ENCODE peak calls at places on chromosomes 6 and 20, in nine cellular contexts. S, I, V, X, W, C, T, M and B are unnamed samples.

GRCh38 chr6:10487668-10488327 is 33.4 kb upstream of the GCNT2 start:
- DNase-seq in S (no peak), I (no peak), V (no peak), X (no peak), W (no peak), C (no peak), T (no peak), M (no peak), B (no peak)

GRCh38 chr20:51487525-51488279 is 54.8 kb downstream of the NFATC2 start:
- DNase-seq in S (no peak), I (no peak), V (peak), X (no peak), W (peak), C (no peak), T (no peak), M (peak), B (no peak)

GRCh38 chr6:127406122-127406521 is 53.1 kb downstream of the KIAA0408 start:
- DNase-seq in S (no peak), I (no peak), V (no peak), X (no peak), W (no peak), C (no peak), T (no peak), M (no peak), B (no peak)

GRCh38 chr6:3325210-3325609 is 66.5 kb downstream of the PSMG4 start:
- DNase-seq in S (no peak), I (no peak), V (no peak), X (no peak), W (no peak), C (no peak), T (no peak), M (peak), B (no peak)

GRCh38 chr6:18330548-18331066 is 56.5 kb upstream of the RNF144B start:
- DNase-seq in S (no peak), I (no peak), V (no peak), X (no peak), W (no peak), C (no peak), T (no peak), M (no peak), B (no peak)

GRCh38 chr6:142258305-142258704 is 43.5 kb upstream of the ADGRG6 start:
- DNase-seq in S (no peak), I (no peak), V (no peak), X (no peak), W (no peak), C (no peak), T (no peak), M (no peak), B (no peak)

GRCh38 chr6:83615025-83615999 is 93.6 kb downstream of the SNAP91 start:
- DNase-seq in S (no peak), I (no peak), V (no peak), X (no peak), W (peak), C (no peak), T (no peak), M (no peak), B (no peak)

GRCh38 chr20:53712212-53712977 is 118.8 kb upstream of the ZNF217 start:
- DNase-seq in S (peak), I (no peak), V (no peak), X (no peak), W (no peak), C (no peak), T (no peak), M (no peak), B (no peak)

GRCh38 chr6:89604662-89605061 is 33.9 kb downstream of the LYRM2 start:
- DNase-seq in S (no peak), I (no peak), V (no peak), X (no peak), W (no peak), C (no peak), T (no peak), M (no peak), B (no peak)

GRCh38 chr20:20340443-20340842 is 27.5 kb upstream of the INSM1 start:
- DNase-seq in S (no peak), I (no peak), V (no peak), X (no peak), W (no peak), C (no peak), T (no peak), M (no peak), B (no peak)

GRCh38 chr20:45968081-45968671 is 3.8 kb downstream of the ZNF335 start:
- DNase-seq in S (peak), I (no peak), V (no peak), X (peak), W (no peak), C (no peak), T (peak), M (no peak), B (no peak)

GRCh38 chr6:4607026-4607704 is 169.0 kb upstream of the CDYL start:
- DNase-seq in S (no peak), I (no peak), V (peak), X (peak), W (no peak), C (no peak), T (no peak), M (peak), B (no peak)

GRCh38 chr20:46965477-46965876 is 70.8 kb downstream of the EYA2 start:
- DNase-seq in S (peak), I (no peak), V (no peak), X (no peak), W (no peak), C (no peak), T (no peak), M (no peak), B (no peak)

GRCh38 chr6:26311385-26312095 is 53.5 kb upstream of the BTN3A2 start:
- DNase-seq in S (no peak), I (peak), V (peak), X (no peak), W (no peak), C (no peak), T (no peak), M (peak), B (no peak)

GRCh38 chr20:22245139-22245538 is 339.2 kb downstream of the FOXA2 start:
- DNase-seq in S (no peak), I (no peak), V (no peak), X (no peak), W (no peak), C (no peak), T (no peak), M (no peak), B (no peak)
- H3K27ac ChIP-seq in S (no peak), I (no peak), V (no peak), X (no peak), W (no peak), C (no peak), T (no peak), M (no peak), B (no peak)

GRCh38 chr20:3818155-3819151 is 1.9 kb upstream of the AP5S1 start:
- DNase-seq in S (peak), I (no peak), V (peak), X (peak), W (peak), C (peak), T (peak), M (peak), B (no peak)
- TF ChIP-seq CTCF in S (peak), I (no peak), V (peak), X (peak), W (peak), C (peak), T (peak), M (peak), B (peak)

DNA sequence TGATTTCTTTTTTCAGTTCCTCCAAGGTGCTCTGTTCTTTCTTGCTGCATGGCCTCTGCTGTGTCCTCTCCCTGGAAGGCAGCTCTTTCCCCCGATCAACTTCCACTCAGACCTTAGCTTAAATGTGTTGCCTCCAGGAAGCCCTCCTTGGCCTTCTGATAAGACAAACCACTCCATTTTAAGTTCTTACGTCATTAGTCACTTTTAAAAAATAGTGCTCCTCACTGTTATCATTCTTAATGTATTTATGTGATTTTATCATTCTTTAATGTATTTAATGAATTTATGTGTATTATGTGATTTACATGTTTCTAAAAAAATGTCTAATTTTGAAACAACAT is 12.2 kb upstream of the MANBAL start:
- DNase-seq in S (no peak), I (no peak), V (no peak), X (no peak), W (no peak), C (no peak), T (no peak), M (no peak), B (no peak)
- H3K27ac ChIP-seq in S (peak), I (no peak), V (no peak), X (peak), W (peak), C (no peak), T (no peak), M (peak), B (no peak)

GRCh38 chr20:60264024-60264709 is 305.9 kb downstream of the CDH26 start:
- DNase-seq in S (no peak), I (no peak), V (no peak), X (no peak), W (no peak), C (no peak), T (no peak), M (no peak), B (no peak)

GRCh38 chr20:60266184-60266823 is 308.1 kb downstream of the CDH26 start:
- DNase-seq in S (no peak), I (no peak), V (no peak), X (no peak), W (no peak), C (no peak), T (no peak), M (no peak), B (no peak)

GRCh38 chr20:60258255-60258863 is 300.1 kb downstream of the CDH26 start:
- DNase-seq in S (no peak), I (no peak), V (no peak), X (no peak), W (no peak), C (no peak), T (no peak), M (no peak), B (no peak)

GRCh38 chr20:60261323-60261722 is 303.1 kb downstream of the CDH26 start:
- DNase-seq in S (no peak), I (no peak), V (no peak), X (no peak), W (no peak), C (no peak), T (no peak), M (no peak), B (no peak)

GRCh38 chr20:60262967-60263603 is 304.9 kb downstream of the CDH26 start:
- DNase-seq in S (no peak), I (peak), V (peak), X (no peak), W (peak), C (no peak), T (no peak), M (no peak), B (no peak)
- TF ChIP-seq CTCF in S (peak), I (peak), V (peak), X (peak), W (peak), C (peak), T (peak), M (peak), B (peak)